ENCODE peak calls at places on chromosomes 13 and 19, in nine cellular contexts. S is brain microvascular endothelial cell, T is GM23338, V is tibial nerve, P is fibroblast of lung, Z is astrocyte of the spinal cord, O is ovary, D is HFF-Myc, W is AG10803. G is an unnamed sample.

GRCh38 chr13:35157143-35157755 is 215.2 kb downstream of the NBEA start:
- DNase-seq in P (peak), O (no peak), T (peak), Z (peak), S (peak), W (peak), V (peak), D (peak), G (peak)

GRCh38 chr13:90868321-90868920 is 479.1 kb upstream of the MIR17HG start:
- DNase-seq in S (peak), V (peak), P (peak), O (no peak), W (peak), T (peak), D (no peak), Z (peak), G (peak)

GRCh38 chr13:75550159-75550567 is 572 bp downstream of the UCHL3 start:
- DNase-seq in T (peak), Z (peak), P (peak), W (peak), S (peak), V (no peak), O (no peak), D (peak), G (peak)

GRCh38 chr13:36163809-36164308 is 32.7 kb upstream of the DCLK1 start:
- DNase-seq in W (peak), S (peak), V (peak), O (peak), Z (peak), P (peak), D (no peak), T (peak), G (peak)

GRCh38 chr19:17209126-17210036 is 5.8 kb upstream of the USE1 start:
- DNase-seq in D (no peak), S (no peak), V (no peak), Z (peak), W (peak), T (peak), O (no peak), P (peak), G (no peak)

GRCh38 chr19:38142176-38143035 is 81.6 kb downstream of the DPF1 start:
- DNase-seq in V (peak), S (peak), W (peak), Z (peak), D (no peak), T (peak), O (peak), P (peak), G (no peak)

GRCh38 chr19:19185853-19186728 is 5.9 kb downstream of the BORCS8 start:
- DNase-seq in Z (no peak), O (no peak), V (no peak), S (no peak), D (no peak), T (peak), W (peak), P (peak), G (no peak)

GRCh38 chr13:33347866-33348265 is 62.3 kb upstream of the STARD13 start:
- DNase-seq in T (no peak), O (no peak), Z (peak), P (peak), W (no peak), V (no peak), D (no peak), S (no peak), G (peak)

GRCh38 chr13:32203736-32204135 is 111.4 kb downstream of the ZAR1L start:
- DNase-seq in Z (no peak), S (no peak), V (no peak), P (no peak), O (no peak), T (no peak), D (no peak), W (no peak), G (no peak)

GRCh38 chr19:1239420-1239795 is 1.6 kb upstream of the CBARP start:
- DNase-seq in T (no peak), D (no peak), V (no peak), O (peak), P (no peak), Z (no peak), W (no peak), S (no peak), G (no peak)

GRCh38 chr13:93305886-93306285 is 79.3 kb downstream of the GPC6 start:
- DNase-seq in Z (peak), V (no peak), O (no peak), W (no peak), D (no peak), S (no peak), T (no peak), P (peak), G (peak)

GRCh38 chr13:99655351-99656091 is 154.2 kb downstream of the TM9SF2 start:
- DNase-seq in S (peak), W (peak), D (no peak), V (no peak), Z (peak), P (peak), O (no peak), T (no peak), G (no peak)

GRCh38 chr19:58037927-58038687 is 4.3 kb downstream of the ZSCAN1 start:
- DNase-seq in P (no peak), Z (no peak), W (no peak), V (no peak), O (no peak), T (peak), S (no peak), D (no peak), G (no peak)

GRCh38 chr13:46728777-46729176 is 68.2 kb downstream of the ESD start:
- DNase-seq in W (no peak), O (no peak), Z (no peak), P (no peak), T (peak), V (no peak), S (no peak), D (no peak), G (no peak)

GRCh38 chr19:48735031-48735615 is 5.3 kb downstream of the RASIP1 start:
- DNase-seq in T (peak), O (no peak), S (no peak), D (no peak), Z (peak), V (no peak), P (peak), W (no peak), G (no peak)

GRCh38 chr19:34503546-34504272 is 22.2 kb downstream of the WTIP start:
- DNase-seq in V (no peak), D (no peak), W (no peak), T (no peak), Z (no peak), S (no peak), O (no peak), P (no peak), G (no peak)

GRCh38 chr19:1177322-1178114 is 3.5 kb upstream of the SBNO2 start:
- DNase-seq in W (peak), Z (peak), S (peak), P (peak), O (peak), V (no peak), T (no peak), D (peak), G (peak)

GRCh38 chr13:98143157-98143553 is 261 bp downstream of the FARP1 start:
- DNase-seq in Z (no peak), T (no peak), O (no peak), D (no peak), V (no peak), W (no peak), P (no peak), S (no peak), G (no peak)

GRCh38 chr19:36215276-36216171 is 618 bp downstream of the ZNF146 start:
- DNase-seq in T (peak), P (peak), Z (peak), S (peak), W (peak), O (no peak), V (no peak), D (no peak), G (no peak)

GRCh38 chr13:42836930-42837329 is 55.5 kb downstream of the FAM216B start:
- DNase-seq in Z (peak), T (peak), D (peak), V (no peak), W (peak), O (no peak), P (peak), S (peak), G (no peak)
- TF ChIP-seq CTCF in Z (peak), T (peak), D (peak), V (no peak), W (peak), O (no peak), P (peak), S (peak), G (peak)

GRCh38 chr13:26695360-26695705 is 65.3 kb downstream of the GPR12 start:
- DNase-seq in Z (no peak), P (no peak), T (no peak), W (peak), V (no peak), O (no peak), D (no peak), S (no peak), G (no peak)

GRCh38 chr13:26699197-26699490 is 61.4 kb downstream of the GPR12 start:
- DNase-seq in W (no peak), O (no peak), P (no peak), D (no peak), T (no peak), V (no peak), S (no peak), Z (no peak), G (no peak)

GRCh38 chr13:26695891-26696311 is 64.7 kb downstream of the GPR12 start:
- DNase-seq in W (no peak), O (no peak), Z (no peak), P (no peak), V (no peak), D (no peak), T (no peak), S (no peak), G (no peak)

GRCh38 chr13:26697069-26697955 is 63.3 kb downstream of the GPR12 start:
- DNase-seq in P (no peak), S (no peak), W (no peak), T (no peak), Z (no peak), D (no peak), V (no peak), O (no peak), G (no peak)

GRCh38 chr13:26698392-26699196 is 62.0 kb downstream of the GPR12 start:
- DNase-seq in O (peak), P (peak), Z (peak), T (peak), S (peak), W (peak), V (peak), D (peak), G (peak)
- H3K4me3 ChIP-seq in O (no peak), P (no peak), Z (no peak), T (peak), S (peak), W (peak), V (peak), D (peak), G (peak)

DNA sequence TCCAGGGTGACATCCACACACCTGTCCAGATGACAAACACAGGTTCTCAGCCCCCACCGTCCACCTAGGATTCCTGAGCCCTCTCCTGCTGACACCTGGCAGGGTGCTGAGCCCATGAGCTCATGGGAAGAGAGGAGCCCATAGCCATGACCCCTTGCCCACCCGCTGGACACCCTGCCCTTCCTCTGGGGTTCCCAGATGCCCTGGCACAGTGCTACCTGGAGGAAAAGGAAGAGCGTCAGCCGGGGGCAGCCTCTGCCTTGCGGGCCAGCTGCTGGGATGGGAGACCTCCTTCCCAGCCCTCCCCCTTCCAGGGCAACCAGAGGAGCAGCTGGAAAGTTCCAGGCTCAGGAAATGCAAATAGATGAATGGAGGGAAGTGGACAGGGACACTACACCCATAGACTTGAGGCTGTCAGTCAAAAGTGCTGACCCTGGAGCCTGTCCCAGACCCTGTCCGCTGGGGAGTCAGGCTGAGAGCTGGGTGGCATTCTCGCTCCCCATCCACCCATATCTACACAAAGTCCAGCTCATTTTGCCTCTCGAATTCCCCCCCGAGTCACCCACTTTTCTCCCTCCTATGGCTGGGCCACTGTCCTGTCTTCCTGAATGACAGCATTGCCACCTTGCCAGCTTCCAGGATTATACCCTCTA is 12.3 kb upstream of the ARHGEF18 start:
- DNase-seq in W (no peak), V (no peak), O (no peak), S (no peak), Z (no peak), P (no peak), T (no peak), D (no peak), G (no peak)
- TF ChIP-seq CTCF in W (no peak), V (no peak), O (no peak), S (no peak), Z (no peak), P (no peak), T (no peak), D (no peak), G (no peak)

GRCh38 chr19:51460164-51460992 is 2.1 kb upstream of the SIGLEC8 start:
- DNase-seq in V (no peak), P (no peak), Z (no peak), S (no peak), T (peak), W (no peak), O (no peak), D (no peak), G (no peak)
- H3K4me3 ChIP-seq in V (no peak), P (no peak), Z (no peak), S (no peak), T (peak), W (peak), O (no peak), D (no peak), G (no peak)

DNA sequence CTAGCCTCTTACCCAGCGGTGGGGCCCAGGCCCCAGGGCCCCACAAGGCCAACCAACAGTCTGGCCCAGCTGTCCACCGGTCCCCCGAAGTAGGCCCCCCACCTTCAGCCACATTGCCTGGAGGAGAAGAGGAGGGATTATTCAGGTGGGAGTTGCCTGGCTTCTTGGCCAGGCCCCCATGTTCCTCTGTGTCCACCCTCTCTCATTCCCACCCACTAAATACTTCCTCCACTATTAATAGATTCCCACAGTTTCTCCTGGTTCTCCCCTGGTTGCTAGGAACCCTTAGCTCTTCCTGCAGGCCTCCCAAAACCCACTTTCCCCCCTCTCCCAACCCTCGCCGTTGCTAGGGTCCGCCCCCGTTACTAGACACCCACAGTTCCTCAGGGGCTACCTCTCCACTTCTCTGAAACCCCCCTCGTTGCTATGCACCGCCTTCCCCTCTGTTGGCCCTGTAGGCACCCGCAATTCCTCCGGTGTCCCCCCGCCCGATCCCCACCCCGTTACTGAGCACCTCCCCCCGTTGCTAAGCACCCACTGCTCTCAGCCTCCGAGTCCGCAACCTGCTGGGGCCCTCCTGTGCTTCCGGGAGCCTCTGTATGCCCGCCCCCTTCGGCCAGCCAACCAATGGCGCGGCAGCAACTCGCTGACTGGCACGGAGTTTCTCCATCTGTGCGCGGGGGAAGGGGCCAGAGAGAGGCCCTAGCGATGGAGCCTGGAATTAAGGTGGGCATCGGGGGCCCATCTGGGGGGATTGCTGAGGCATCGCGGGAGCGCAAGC is 2.0 kb downstream of the COQ8B start:
- DNase-seq in S (peak), T (peak), Z (peak), W (peak), P (peak), D (peak), V (peak), O (peak), G (peak)
- TF ChIP-seq CTCF in S (peak), T (no peak), Z (peak), W (peak), P (no peak), D (no peak), V (no peak), O (no peak), G (no peak)